ENCODE peak calls at places on chromosomes 6 and 20, in ten cellular contexts. D, J, Y, K, S, Z, U, F, E and N are unnamed samples.

GRCh38 chr6:140542858-140543257 is 1168.4 kb upstream of the CITED2 start:
- DNase-seq in S (no peak), D (no peak), Y (no peak), U (no peak), K (no peak), F (no peak), Z (no peak), E (no peak), J (no peak), N (no peak)

GRCh38 chr6:15595461-15596173 is 67.2 kb downstream of the DTNBP1 start:
- DNase-seq in F (peak), U (no peak), E (no peak), K (no peak), Z (peak), J (no peak), D (no peak), Y (no peak), S (no peak), N (no peak)

GRCh38 chr6:144151010-144151727 is 852 bp downstream of the STX11 start:
- DNase-seq in F (peak), S (peak), U (no peak), Z (peak), E (peak), Y (peak), J (no peak), D (no peak), K (no peak), N (peak)

GRCh38 chr6:125906158-125906998 is 50.2 kb upstream of the HINT3 start:
- DNase-seq in F (peak), E (peak), Y (peak), S (peak), J (no peak), D (no peak), Z (peak), K (peak), U (no peak), N (no peak)

GRCh38 chr6:129766959-129767728 is 57.2 kb upstream of the ARHGAP18 start:
- DNase-seq in Z (peak), F (peak), U (no peak), E (peak), K (no peak), J (peak), Y (peak), D (no peak), S (no peak), N (peak)

GRCh38 chr20:58818585-58819285 is 32.0 kb downstream of the GNAS-AS1 start:
- DNase-seq in D (no peak), J (no peak), E (no peak), F (peak), S (no peak), U (no peak), Z (peak), K (no peak), Y (no peak), N (peak)

GRCh38 chr6:6534399-6534798 is 54.1 kb upstream of the LY86 start:
- DNase-seq in D (no peak), Y (no peak), E (no peak), S (no peak), U (no peak), J (no peak), Z (no peak), K (no peak), F (no peak), N (no peak)

GRCh38 chr6:138088307-138088744 is 18.9 kb downstream of the PERP start:
- DNase-seq in E (no peak), Z (peak), S (peak), U (no peak), D (peak), J (no peak), Y (no peak), F (peak), K (no peak), N (peak)

GRCh38 chr6:160767647-160768019 is 65.6 kb downstream of the PLG start:
- DNase-seq in Z (no peak), F (no peak), K (no peak), J (no peak), U (no peak), E (no peak), Y (no peak), S (no peak), D (no peak), N (no peak)

GRCh38 chr6:105868823-105869460 is 217.2 kb upstream of the PRDM1 start:
- DNase-seq in E (no peak), J (no peak), F (no peak), D (no peak), U (no peak), K (no peak), S (no peak), Z (no peak), Y (no peak), N (no peak)

GRCh38 chr6:161279677-161280365 is 6.0 kb upstream of the AGPAT4 start:
- DNase-seq in J (no peak), F (no peak), D (no peak), S (no peak), Z (no peak), E (no peak), K (no peak), Y (no peak), U (no peak), N (no peak)

GRCh38 chr6:5997420-5998093 is 9.2 kb downstream of the NRN1 start:
- DNase-seq in K (no peak), Y (no peak), D (no peak), Z (no peak), S (no peak), U (no peak), J (no peak), F (no peak), E (peak), N (peak)

GRCh38 chr6:64590965-64591364 is 955.4 kb downstream of the PHF3 start:
- DNase-seq in D (no peak), E (no peak), S (no peak), U (no peak), F (no peak), Z (no peak), J (no peak), Y (no peak), K (no peak), N (no peak)

GRCh38 chr6:33592595-33593413 is 12.7 kb upstream of the BAK1 start:
- DNase-seq in U (peak), J (no peak), S (no peak), E (peak), Y (peak), Z (no peak), K (no peak), F (no peak), D (no peak), N (no peak)
- H3K4me3 ChIP-seq in U (no peak), J (no peak), S (no peak), E (peak), Y (peak), Z (no peak), K (peak), F (peak), D (no peak), N (no peak)

GRCh38 chr20:45459606-45460005 is 9.9 kb upstream of the WFDC2 start:
- DNase-seq in Z (peak), S (no peak), Y (peak), F (peak), J (no peak), K (no peak), E (no peak), U (no peak), D (no peak), N (no peak)
- TF ChIP-seq CTCF in Z (peak), S (no peak), Y (no peak), F (peak), J (no peak), K (no peak), E (no peak), U (no peak), D (no peak), N (peak)

GRCh38 chr6:72738091-72738490 is 116.2 kb downstream of the KCNQ5 start:
- DNase-seq in Z (no peak), K (no peak), E (no peak), J (no peak), S (no peak), Y (no peak), F (no peak), D (no peak), U (no peak), N (no peak)
- H3K4me3 ChIP-seq in Z (no peak), K (no peak), E (no peak), J (no peak), S (no peak), Y (no peak), F (no peak), D (no peak), U (no peak), N (no peak)

GRCh38 chr6:146381486-146381885 is 162.1 kb upstream of the RAB32 start:
- DNase-seq in K (no peak), E (no peak), U (no peak), D (no peak), Z (no peak), S (no peak), J (no peak), Y (no peak), F (peak), N (no peak)
- TF ChIP-seq CTCF in K (no peak), E (peak), U (no peak), D (no peak), Z (peak), S (no peak), J (no peak), Y (no peak), F (peak), N (peak)

DNA sequence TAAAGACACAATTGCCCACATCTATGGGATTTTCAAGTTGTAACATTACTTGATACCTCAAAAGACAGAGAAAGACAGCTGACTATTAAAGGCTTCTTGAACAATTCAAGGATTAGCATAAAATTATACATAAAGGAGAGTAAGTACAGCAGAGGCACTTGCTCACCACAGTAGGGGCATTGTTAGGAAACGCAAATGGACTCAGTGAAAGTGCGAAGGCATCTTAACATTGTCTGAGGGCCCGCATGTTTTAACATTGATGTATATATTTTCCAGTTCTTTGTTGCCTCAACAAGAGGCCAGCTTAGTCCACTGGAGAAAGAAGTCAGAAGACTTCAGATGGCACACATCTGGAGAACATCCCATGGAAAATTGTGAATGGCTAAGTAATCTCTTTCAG is 115.4 kb downstream of the SIM1 start:
- DNase-seq in F (no peak), Z (no peak), Y (no peak), J (no peak), E (peak), U (no peak), D (no peak), K (no peak), S (no peak), N (no peak)
- H3K4me3 ChIP-seq in F (no peak), Z (no peak), Y (no peak), J (no peak), E (no peak), U (no peak), D (no peak), K (no peak), S (no peak), N (no peak)

GRCh38 chr20:18024606-18025127 is 33.0 kb downstream of the OVOL2 start:
- DNase-seq in Y (no peak), Z (no peak), D (no peak), S (no peak), E (no peak), U (no peak), F (no peak), J (no peak), K (no peak), N (no peak)

GRCh38 chr20:18018100-18018499 is 39.6 kb downstream of the OVOL2 start:
- DNase-seq in U (no peak), F (no peak), D (no peak), Y (no peak), K (no peak), Z (no peak), J (no peak), E (no peak), S (no peak), N (no peak)

GRCh38 chr20:18019068-18019467 is 38.6 kb downstream of the OVOL2 start:
- DNase-seq in J (no peak), E (peak), Y (no peak), F (peak), U (no peak), D (no peak), S (no peak), Z (peak), K (no peak), N (no peak)

GRCh38 chr20:18016772-18017171 is 40.9 kb downstream of the OVOL2 start:
- DNase-seq in S (no peak), J (no peak), D (no peak), K (no peak), F (no peak), E (no peak), Z (no peak), U (no peak), Y (no peak), N (no peak)

GRCh38 chr20:18020931-18021330 is 36.8 kb downstream of the OVOL2 start:
- DNase-seq in F (no peak), J (no peak), Y (no peak), S (no peak), U (no peak), D (no peak), E (no peak), Z (no peak), K (no peak), N (no peak)
- TF ChIP-seq CTCF in F (no peak), J (no peak), Y (no peak), S (no peak), U (no peak), D (no peak), E (no peak), Z (no peak), K (no peak), N (no peak)